ENCODE peak calls at places on chromosomes 2 and 18, in seven cellular contexts. One of them, this sample, is unnamed.

GRCh38 chr2:63050186-63050915 is at the start of gene OTX1:
- DNase-seq in GM12878: peak
- DNase-seq in K562: peak
- DNase-seq in mucosa of descending colon: peak
- DNase-seq in AG10803: peak
- DNase-seq in astrocyte of the spinal cord: no peak
- DNase-seq in left ventricle myocardium inferior: no peak
- DNase-seq in this sample: no peak

GRCh38 chr18:34947711-34948125 is 93.5 kb upstream of the MAPRE2 start:
- DNase-seq in GM12878: no peak
- DNase-seq in K562: no peak
- DNase-seq in mucosa of descending colon: no peak
- DNase-seq in AG10803: peak
- DNase-seq in astrocyte of the spinal cord: peak
- DNase-seq in left ventricle myocardium inferior: no peak
- DNase-seq in this sample: peak

GRCh38 chr2:234422242-234422641 is 74.6 kb downstream of the ARL4C start:
- DNase-seq in GM12878: no peak
- DNase-seq in K562: no peak
- DNase-seq in mucosa of descending colon: peak
- DNase-seq in AG10803: peak
- DNase-seq in astrocyte of the spinal cord: peak
- DNase-seq in left ventricle myocardium inferior: no peak
- DNase-seq in this sample: peak

GRCh38 chr2:46299365-46300263 is 2.4 kb downstream of the EPAS1 start:
- DNase-seq in GM12878: no peak
- DNase-seq in K562: peak
- DNase-seq in mucosa of descending colon: peak
- DNase-seq in AG10803: peak
- DNase-seq in astrocyte of the spinal cord: peak
- DNase-seq in left ventricle myocardium inferior: peak
- DNase-seq in this sample: peak

GRCh38 chr2:237726401-237726830 is 72.2 kb upstream of the RBM44 start:
- DNase-seq in GM12878: no peak
- DNase-seq in K562: no peak
- DNase-seq in mucosa of descending colon: peak
- DNase-seq in AG10803: peak
- DNase-seq in astrocyte of the spinal cord: peak
- DNase-seq in left ventricle myocardium inferior: no peak
- DNase-seq in this sample: peak

GRCh38 chr2:236047886-236048540 is 120.2 kb downstream of the GBX2 start:
- DNase-seq in GM12878: no peak
- DNase-seq in K562: no peak
- DNase-seq in mucosa of descending colon: peak
- DNase-seq in AG10803: no peak
- DNase-seq in astrocyte of the spinal cord: no peak
- DNase-seq in left ventricle myocardium inferior: no peak
- DNase-seq in this sample: no peak

GRCh38 chr2:207253946-207254345 is 88.2 kb upstream of the KLF7 start:
- DNase-seq in GM12878: no peak
- DNase-seq in K562: no peak
- DNase-seq in mucosa of descending colon: no peak
- DNase-seq in AG10803: peak
- DNase-seq in astrocyte of the spinal cord: peak
- DNase-seq in left ventricle myocardium inferior: no peak
- DNase-seq in this sample: peak

GRCh38 chr2:144712277-144712944 is 192.5 kb upstream of the ZEB2 start:
- DNase-seq in GM12878: no peak
- DNase-seq in K562: no peak
- DNase-seq in mucosa of descending colon: no peak
- DNase-seq in AG10803: peak
- DNase-seq in astrocyte of the spinal cord: peak
- DNase-seq in left ventricle myocardium inferior: no peak
- DNase-seq in this sample: no peak

GRCh38 chr2:98868548-98869271 is 67.3 kb downstream of the CRACDL start:
- DNase-seq in GM12878: no peak
- DNase-seq in K562: no peak
- DNase-seq in mucosa of descending colon: peak
- DNase-seq in AG10803: no peak
- DNase-seq in astrocyte of the spinal cord: no peak
- DNase-seq in left ventricle myocardium inferior: no peak
- DNase-seq in this sample: no peak

GRCh38 chr18:23585897-23586248 is 433 bp downstream of the NPC1 start:
- DNase-seq in GM12878: no peak
- DNase-seq in K562: no peak
- DNase-seq in mucosa of descending colon: no peak
- DNase-seq in AG10803: no peak
- DNase-seq in astrocyte of the spinal cord: no peak
- DNase-seq in left ventricle myocardium inferior: no peak
- DNase-seq in this sample: no peak

GRCh38 chr18:631560-631959 is 25.9 kb upstream of the TYMS start:
- DNase-seq in GM12878: no peak
- DNase-seq in K562: no peak
- DNase-seq in mucosa of descending colon: no peak
- DNase-seq in AG10803: no peak
- DNase-seq in astrocyte of the spinal cord: no peak
- DNase-seq in left ventricle myocardium inferior: no peak
- DNase-seq in this sample: no peak

GRCh38 chr2:106197878-106198277 is 3.8 kb upstream of the UXS1 start:
- DNase-seq in GM12878: no peak
- DNase-seq in K562: no peak
- DNase-seq in mucosa of descending colon: no peak
- DNase-seq in AG10803: peak
- DNase-seq in astrocyte of the spinal cord: peak
- DNase-seq in left ventricle myocardium inferior: no peak
- DNase-seq in this sample: peak

GRCh38 chr2:113060396-113060795 is 1.4 kb downstream of the IL36RN start:
- DNase-seq in GM12878: no peak
- DNase-seq in K562: no peak
- DNase-seq in mucosa of descending colon: no peak
- DNase-seq in AG10803: peak
- DNase-seq in astrocyte of the spinal cord: no peak
- DNase-seq in left ventricle myocardium inferior: no peak
- DNase-seq in this sample: no peak

GRCh38 chr2:105781274-105781673 is 36.6 kb downstream of the NCK2 start:
- DNase-seq in GM12878: no peak
- DNase-seq in K562: no peak
- DNase-seq in mucosa of descending colon: no peak
- DNase-seq in AG10803: no peak
- DNase-seq in astrocyte of the spinal cord: no peak
- DNase-seq in left ventricle myocardium inferior: no peak
- DNase-seq in this sample: peak

GRCh38 chr18:32441536-32441935 is 29.1 kb downstream of the GAREM1 start:
- DNase-seq in GM12878: no peak
- DNase-seq in K562: no peak
- DNase-seq in mucosa of descending colon: no peak
- DNase-seq in AG10803: no peak
- DNase-seq in astrocyte of the spinal cord: peak
- DNase-seq in left ventricle myocardium inferior: no peak
- DNase-seq in this sample: peak

GRCh38 chr18:2536493-2536892 is 34.8 kb downstream of the METTL4 start:
- DNase-seq in GM12878: no peak
- DNase-seq in K562: no peak
- DNase-seq in mucosa of descending colon: no peak
- DNase-seq in AG10803: peak
- DNase-seq in astrocyte of the spinal cord: peak
- DNase-seq in left ventricle myocardium inferior: no peak
- DNase-seq in this sample: peak

GRCh38 chr2:227370791-227371312 is 8.3 kb downstream of the TM4SF20 start:
- DNase-seq in GM12878: no peak
- DNase-seq in K562: no peak
- DNase-seq in mucosa of descending colon: peak
- DNase-seq in AG10803: peak
- DNase-seq in astrocyte of the spinal cord: peak
- DNase-seq in left ventricle myocardium inferior: no peak
- DNase-seq in this sample: peak

GRCh38 chr2:30425326-30425725 is 21.7 kb upstream of the LCLAT1 start:
- DNase-seq in GM12878: no peak
- DNase-seq in K562: no peak
- DNase-seq in mucosa of descending colon: no peak
- DNase-seq in AG10803: peak
- DNase-seq in astrocyte of the spinal cord: peak
- DNase-seq in left ventricle myocardium inferior: no peak
- DNase-seq in this sample: no peak

GRCh38 chr2:55167630-55167967 is 64.5 kb downstream of the CLHC1 start:
- DNase-seq in GM12878: no peak
- DNase-seq in K562: no peak
- DNase-seq in mucosa of descending colon: no peak
- DNase-seq in AG10803: no peak
- DNase-seq in astrocyte of the spinal cord: no peak
- DNase-seq in left ventricle myocardium inferior: no peak
- DNase-seq in this sample: peak

GRCh38 chr2:55169359-55169758 is 62.7 kb downstream of the CLHC1 start:
- DNase-seq in GM12878: no peak
- DNase-seq in K562: no peak
- DNase-seq in mucosa of descending colon: no peak
- DNase-seq in AG10803: no peak
- DNase-seq in astrocyte of the spinal cord: no peak
- DNase-seq in left ventricle myocardium inferior: no peak
- DNase-seq in this sample: no peak

GRCh38 chr2:55169915-55170314 is 62.2 kb downstream of the CLHC1 start:
- DNase-seq in GM12878: no peak
- DNase-seq in K562: no peak
- DNase-seq in mucosa of descending colon: no peak
- DNase-seq in AG10803: no peak
- DNase-seq in astrocyte of the spinal cord: no peak
- DNase-seq in left ventricle myocardium inferior: no peak
- DNase-seq in this sample: no peak

GRCh38 chr2:55165567-55165966 is 66.5 kb downstream of the CLHC1 start:
- DNase-seq in GM12878: no peak
- DNase-seq in K562: no peak
- DNase-seq in mucosa of descending colon: no peak
- DNase-seq in AG10803: peak
- DNase-seq in astrocyte of the spinal cord: peak
- DNase-seq in left ventricle myocardium inferior: no peak
- DNase-seq in this sample: peak

GRCh38 chr2:55168221-55169154 is 63.6 kb downstream of the CLHC1 start:
- DNase-seq in GM12878: no peak
- DNase-seq in K562: no peak
- DNase-seq in mucosa of descending colon: peak
- DNase-seq in AG10803: peak
- DNase-seq in astrocyte of the spinal cord: peak
- DNase-seq in left ventricle myocardium inferior: no peak
- DNase-seq in this sample: peak
- TF ChIP-seq CTCF in GM12878: peak
- TF ChIP-seq CTCF in K562: peak
- TF ChIP-seq CTCF in mucosa of descending colon: peak
- TF ChIP-seq CTCF in AG10803: peak
- TF ChIP-seq CTCF in astrocyte of the spinal cord: peak
- TF ChIP-seq CTCF in left ventricle myocardium inferior: peak
- TF ChIP-seq CTCF in this sample: peak

DNA sequence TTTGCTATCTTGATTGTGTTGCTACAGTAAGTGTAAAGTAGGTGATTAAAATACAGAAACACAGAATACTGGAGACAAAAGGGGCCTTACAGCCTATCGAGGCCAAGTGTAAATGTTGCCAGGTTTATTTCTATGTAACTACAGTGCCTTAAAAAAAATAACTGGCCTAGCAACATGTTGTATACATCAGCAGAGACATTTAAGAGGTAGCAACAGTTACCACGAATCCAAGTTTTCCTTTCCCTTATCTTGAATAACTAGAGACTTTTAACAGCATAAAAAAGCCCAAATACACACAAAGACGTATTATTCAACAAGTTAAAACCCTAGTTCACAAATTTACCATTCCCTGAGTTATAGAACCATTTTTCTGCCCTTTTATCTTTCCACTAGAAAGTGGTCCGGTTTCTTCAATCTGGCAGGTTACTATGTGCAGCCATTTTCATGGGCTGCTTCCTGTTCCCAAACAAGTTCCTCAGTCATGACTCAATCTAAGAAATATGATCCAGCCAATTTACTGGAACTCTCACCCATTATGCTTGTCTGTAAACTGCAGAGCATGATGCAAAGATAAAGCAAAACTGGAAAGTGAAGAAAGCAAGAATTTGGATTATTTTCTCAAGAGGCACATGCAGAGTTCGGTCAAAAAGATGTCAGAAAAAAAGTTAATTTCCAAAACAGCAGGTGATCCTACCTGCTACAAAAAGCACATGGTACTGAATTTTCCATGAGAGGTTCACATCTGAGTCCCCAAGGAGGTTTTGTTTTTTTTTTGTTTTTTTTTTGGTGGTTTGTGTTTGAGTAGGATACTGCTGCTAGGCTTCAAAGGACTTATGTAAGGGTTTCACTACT is 22.2 kb downstream of the NFE2L2 start:
- DNase-seq in GM12878: no peak
- DNase-seq in K562: no peak
- DNase-seq in mucosa of descending colon: no peak
- DNase-seq in AG10803: peak
- DNase-seq in astrocyte of the spinal cord: peak
- DNase-seq in left ventricle myocardium inferior: no peak
- DNase-seq in this sample: peak
- H3K4me3 ChIP-seq in GM12878: no peak
- H3K4me3 ChIP-seq in K562: no peak
- H3K4me3 ChIP-seq in mucosa of descending colon: no peak
- H3K4me3 ChIP-seq in AG10803: peak
- H3K4me3 ChIP-seq in astrocyte of the spinal cord: peak
- H3K4me3 ChIP-seq in left ventricle myocardium inferior: peak
- H3K4me3 ChIP-seq in this sample: peak

GRCh38 chr2:134694411-134694810 is 24.4 kb downstream of the TMEM163 start:
- DNase-seq in GM12878: no peak
- DNase-seq in K562: no peak
- DNase-seq in mucosa of descending colon: no peak
- DNase-seq in AG10803: no peak
- DNase-seq in astrocyte of the spinal cord: no peak
- DNase-seq in left ventricle myocardium inferior: no peak
- DNase-seq in this sample: no peak

GRCh38 chr2:134690629-134691215 is 28.1 kb downstream of the TMEM163 start:
- DNase-seq in GM12878: no peak
- DNase-seq in K562: no peak
- DNase-seq in mucosa of descending colon: no peak
- DNase-seq in AG10803: no peak
- DNase-seq in astrocyte of the spinal cord: no peak
- DNase-seq in left ventricle myocardium inferior: no peak
- DNase-seq in this sample: no peak

GRCh38 chr2:134693359-134694330 is 25.2 kb downstream of the TMEM163 start:
- DNase-seq in GM12878: no peak
- DNase-seq in K562: no peak
- DNase-seq in mucosa of descending colon: no peak
- DNase-seq in AG10803: no peak
- DNase-seq in astrocyte of the spinal cord: no peak
- DNase-seq in left ventricle myocardium inferior: no peak
- DNase-seq in this sample: no peak

GRCh38 chr2:134689303-134689702 is 29.5 kb downstream of the TMEM163 start:
- DNase-seq in GM12878: no peak
- DNase-seq in K562: no peak
- DNase-seq in mucosa of descending colon: no peak
- DNase-seq in AG10803: no peak
- DNase-seq in astrocyte of the spinal cord: no peak
- DNase-seq in left ventricle myocardium inferior: no peak
- DNase-seq in this sample: no peak

GRCh38 chr2:134692461-134692860 is 26.3 kb downstream of the TMEM163 start:
- DNase-seq in GM12878: no peak
- DNase-seq in K562: no peak
- DNase-seq in mucosa of descending colon: no peak
- DNase-seq in AG10803: no peak
- DNase-seq in astrocyte of the spinal cord: no peak
- DNase-seq in left ventricle myocardium inferior: no peak
- DNase-seq in this sample: no peak
- TF ChIP-seq CTCF in GM12878: peak
- TF ChIP-seq CTCF in K562: peak
- TF ChIP-seq CTCF in mucosa of descending colon: no peak
- TF ChIP-seq CTCF in AG10803: no peak
- TF ChIP-seq CTCF in astrocyte of the spinal cord: no peak
- TF ChIP-seq CTCF in left ventricle myocardium inferior: no peak
- TF ChIP-seq CTCF in this sample: no peak

GRCh38 chr2:71330585-71331330 is 824 bp upstream of the ZNF638 start:
- DNase-seq in GM12878: no peak
- DNase-seq in K562: no peak
- DNase-seq in mucosa of descending colon: no peak
- DNase-seq in AG10803: no peak
- DNase-seq in astrocyte of the spinal cord: no peak
- DNase-seq in left ventricle myocardium inferior: no peak
- DNase-seq in this sample: no peak
- H3K4me3 ChIP-seq in GM12878: peak
- H3K4me3 ChIP-seq in K562: peak
- H3K4me3 ChIP-seq in mucosa of descending colon: no peak
- H3K4me3 ChIP-seq in AG10803: no peak
- H3K4me3 ChIP-seq in astrocyte of the spinal cord: peak
- H3K4me3 ChIP-seq in left ventricle myocardium inferior: peak
- H3K4me3 ChIP-seq in this sample: no peak